ENCODE peak calls at places on chromosomes 3 and 15, in five cellular contexts. N is left lung, T is hippocampal formation, A is amygdala, E is NCI-H510A. Z is an unnamed sample.
A peak's percentile ranks its signal among the peaks of the same experiment; 100 is the strongest.

GRCh38 chr3:16357698-16358097 is 92.7 kb downstream of the OXNAD1 start:
- DNase-seq in E (no peak), A (peak; percentile 27), T (no peak), N (no peak), Z (no peak)

GRCh38 chr3:138468886-138469285 is 34.5 kb downstream of the ESYT3 start:
- DNase-seq in A (no peak), N (no peak), E (no peak), T (no peak), Z (no peak)

GRCh38 chr3:114290911-114291901 is 2.6 kb upstream of the TIGIT start:
- DNase-seq in A (peak; percentile 19), N (no peak), E (no peak), T (no peak), Z (peak; percentile 76)

GRCh38 chr3:79040701-79041100 is 727.1 kb downstream of the ROBO1 start:
- DNase-seq in T (no peak), N (no peak), A (no peak), E (no peak), Z (no peak)

GRCh38 chr15:88998980-88999713 is 86.0 kb upstream of the MFGE8 start:
- DNase-seq in E (no peak), N (no peak), T (no peak), A (no peak), Z (peak; percentile 26)

GRCh38 chr3:124760601-124761000 is 30.3 kb downstream of the UMPS start:
- DNase-seq in A (no peak), N (no peak), T (no peak), E (no peak), Z (no peak)

GRCh38 chr3:11835028-11835639 is 11.6 kb downstream of the TAMM41 start:
- DNase-seq in A (no peak), E (no peak), N (no peak), T (peak; percentile 31), Z (peak; percentile 29)

GRCh38 chr3:18681946-18682345 is 256.8 kb upstream of the SATB1 start:
- DNase-seq in E (no peak), T (no peak), N (no peak), A (no peak), Z (no peak)

GRCh38 chr3:110420158-110420641 is 651.4 kb upstream of the NECTIN3 start:
- DNase-seq in T (no peak), N (no peak), A (no peak), E (no peak), Z (no peak)

GRCh38 chr15:92391640-92392039 is 2.0 kb upstream of the ST8SIA2 start:
- DNase-seq in A (peak; percentile 17), N (no peak), E (no peak), T (peak; percentile 4), Z (peak; percentile 36)

GRCh38 chr3:11641683-11642407 is 1.9 kb downstream of the VGLL4 start:
- DNase-seq in T (peak; percentile 37), A (peak; percentile 7), N (no peak), E (no peak), Z (peak; percentile 56)

GRCh38 chr3:133938770-133939495 is 43.3 kb upstream of the RAB6B start:
- DNase-seq in N (no peak), T (peak; percentile 40), A (no peak), E (no peak), Z (peak; percentile 55)

GRCh38 chr3:191987951-191988350 is 527.0 kb downstream of the PYDC2 start:
- DNase-seq in T (no peak), E (no peak), N (no peak), A (no peak), Z (no peak)

GRCh38 chr3:138890555-138891187 is 55.9 kb upstream of the PIK3CB start:
- DNase-seq in A (no peak), T (no peak), N (no peak), E (no peak), Z (peak; percentile 95)

GRCh38 chr3:166433060-166433459 is 595.8 kb upstream of the BCHE start:
- DNase-seq in N (no peak), T (no peak), A (no peak), E (no peak), Z (no peak)

GRCh38 chr3:186882881-186883685 is 40.6 kb downstream of the ADIPOQ start:
- DNase-seq in T (no peak), N (no peak), E (no peak), A (no peak), Z (peak; percentile 78)

GRCh38 chr3:181709537-181710279 is 2.0 kb upstream of the SOX2 start:
- DNase-seq in A (peak; percentile 77), E (no peak), T (no peak), N (peak; percentile 86), Z (peak; percentile 60)

GRCh38 chr3:72271215-72271614 is 486.3 kb upstream of the PROK2 start:
- DNase-seq in N (no peak), A (no peak), E (no peak), T (no peak), Z (no peak)

GRCh38 chr15:79640206-79640605 is 208.1 kb downstream of the MINAR1 start:
- DNase-seq in T (no peak), E (no peak), A (no peak), N (no peak), Z (no peak)

GRCh38 chr3:16305121-16305541 is 40.1 kb downstream of the OXNAD1 start:
- DNase-seq in N (no peak), T (no peak), A (no peak), E (no peak), Z (no peak)

GRCh38 chr3:53079791-53080555 is 34.1 kb upstream of the SFMBT1 start:
- DNase-seq in N (no peak), A (no peak), T (no peak), E (no peak), Z (no peak)

GRCh38 chr15:91184441-91184840 is 84.4 kb downstream of the SV2B start:
- DNase-seq in A (no peak), E (no peak), T (no peak), N (no peak), Z (no peak)

GRCh38 chr3:184361932-184362667 is 590 bp downstream of the POLR2H start:
- DNase-seq in E (peak; percentile 75), A (peak; percentile 77), T (peak; percentile 82), N (peak; percentile 89), Z (peak; percentile 79)

GRCh38 chr3:79664444-79664843 is 103.4 kb downstream of the ROBO1 start:
- DNase-seq in E (no peak), N (no peak), T (no peak), A (no peak), Z (no peak)

GRCh38 chr15:78938608-78939488 is 6.0 kb downstream of the CTSH start:
- DNase-seq in N (no peak), E (no peak), A (no peak), T (peak; percentile 52), Z (peak; percentile 78)

GRCh38 chr15:74958320-74958907 is 1.8 kb upstream of the RPP25 start:
- DNase-seq in A (no peak), N (peak; percentile 81), T (no peak), E (no peak), Z (no peak)

GRCh38 chr15:90062023-90062728 is 40.1 kb downstream of the IDH2 start:
- DNase-seq in E (peak; percentile 93), A (no peak), N (no peak), T (no peak), Z (peak; percentile 60)

GRCh38 chr3:4899654-4900236 is 79.5 kb upstream of the BHLHE40 start:
- DNase-seq in E (no peak), A (no peak), T (no peak), N (no peak), Z (no peak)

GRCh38 chr3:195079636-195080035 is 191.3 kb downstream of the XXYLT1 start:
- DNase-seq in N (no peak), T (no peak), A (no peak), E (no peak), Z (no peak)

GRCh38 chr15:64749999-64750657 is 25.3 kb downstream of the RBPMS2 start:
- DNase-seq in A (no peak), E (no peak), T (no peak), N (no peak), Z (no peak)

GRCh38 chr15:29344474-29344873 is 74.9 kb upstream of the NSMCE3 start:
- DNase-seq in N (no peak), T (no peak), A (no peak), E (no peak), Z (no peak)

GRCh38 chr15:100612539-100612938 is 10.2 kb downstream of the ASB7 start:
- DNase-seq in E (no peak), A (no peak), T (no peak), N (no peak), Z (peak; percentile 48)

GRCh38 chr15:31027948-31028586 is 36.6 kb upstream of the MTMR10 start:
- DNase-seq in A (no peak), E (no peak), T (no peak), N (no peak), Z (no peak)

GRCh38 chr15:95503640-95504225 is 826.8 kb upstream of the NR2F2 start:
- DNase-seq in T (no peak), E (no peak), A (no peak), N (no peak), Z (no peak)

GRCh38 chr3:28575100-28575747 is 226.6 kb upstream of the AZI2 start:
- DNase-seq in E (peak; percentile 47), T (no peak), N (peak; percentile 80), A (peak; percentile 26), Z (no peak)

GRCh38 chr15:93703092-93703785 is 528.1 kb upstream of the MCTP2 start:
- DNase-seq in N (no peak), A (no peak), E (no peak), T (no peak), Z (no peak)

GRCh38 chr3:264394-265156 is 68.0 kb downstream of the CHL1 start:
- DNase-seq in E (peak; percentile 1), N (no peak), T (no peak), A (no peak), Z (peak; percentile 25)